ENCODE peak calls at places on chromosomes 5 and 9, in five cellular contexts. J is HepG2, W is WTC11, C is GM12878, F is K562. G is an unnamed sample.

GRCh38 chr9:114288233-114289051 is 34.5 kb upstream of the ORM1 start:
- DNase-seq in J (no peak), W (peak), C (no peak), F (no peak), G (peak)

GRCh38 chr5:140977003-140977402 is 10.7 kb downstream of the PCDHAC2 start:
- DNase-seq in J (no peak), W (no peak), C (no peak), F (no peak), G (no peak)

GRCh38 chr5:150665044-150665443 is 4.0 kb downstream of the MYOZ3 start:
- DNase-seq in J (no peak), W (no peak), C (no peak), F (no peak), G (no peak)

GRCh38 chr5:140208065-140208464 is 33.1 kb downstream of the CYSTM1 start:
- DNase-seq in J (no peak), W (no peak), C (no peak), F (no peak), G (no peak)

GRCh38 chr9:87386490-87386889 is 111.2 kb upstream of the DAPK1 start:
- DNase-seq in J (peak), W (no peak), C (no peak), F (no peak), G (peak)

GRCh38 chr5:116872986-116873385 is 298.4 kb upstream of the SEMA6A start:
- DNase-seq in J (no peak), W (no peak), C (no peak), F (no peak), G (no peak)

GRCh38 chr9:13956107-13956506 is 357.8 kb downstream of the NFIB start:
- DNase-seq in J (no peak), W (no peak), C (no peak), F (no peak), G (no peak)

GRCh38 chr9:135408676-135409254 is 70.8 kb upstream of the PPP1R26 start:
- DNase-seq in J (no peak), W (no peak), C (no peak), F (no peak), G (no peak)

GRCh38 chr5:145944328-145944727 is 8.0 kb downstream of the SH3RF2 start:
- DNase-seq in J (peak), W (no peak), C (no peak), F (no peak), G (no peak)

GRCh38 chr5:160298189-160298588 is 14.2 kb downstream of the CCNJL start:
- DNase-seq in J (no peak), W (no peak), C (no peak), F (no peak), G (no peak)

GRCh38 chr9:106953166-106953565 is 90.2 kb downstream of the ZNF462 start:
- DNase-seq in J (no peak), W (no peak), C (no peak), F (no peak), G (peak)

GRCh38 chr5:17990168-17990567 is 355.9 kb downstream of the TAF11L14 start:
- DNase-seq in J (no peak), W (no peak), C (no peak), F (no peak), G (no peak)

GRCh38 chr9:132181796-132182521 is 20.1 kb downstream of the NTNG2 start:
- DNase-seq in J (no peak), W (no peak), C (no peak), F (no peak), G (no peak)

GRCh38 chr5:151406322-151406947 is 41.0 kb upstream of the SLC36A1 start:
- DNase-seq in J (peak), W (peak), C (no peak), F (peak), G (peak)

GRCh38 chr5:74149395-74149794 is 491.1 kb downstream of the ENC1 start:
- DNase-seq in J (no peak), W (no peak), C (no peak), F (no peak), G (peak)

GRCh38 chr9:99044827-99045226 is 60.1 kb upstream of the TGFBR1 start:
- DNase-seq in J (no peak), W (no peak), C (no peak), F (no peak), G (no peak)

GRCh38 chr5:179696605-179697004 is 2.2 kb upstream of the CANX start:
- DNase-seq in J (no peak), W (no peak), C (no peak), F (no peak), G (no peak)

GRCh38 chr9:136484153-136485048 is 1.6 kb upstream of the SEC16A start:
- DNase-seq in J (peak), W (no peak), C (no peak), F (no peak), G (no peak)

GRCh38 chr5:143775258-143775657 is 36.7 kb upstream of the HMHB1 start:
- DNase-seq in J (no peak), W (no peak), C (no peak), F (no peak), G (no peak)

GRCh38 chr9:126612329-126612812 is 1.4 kb upstream of the LMX1B start:
- DNase-seq in J (no peak), W (no peak), C (no peak), F (no peak), G (no peak)

GRCh38 chr5:68315679-68316271 is 100.2 kb downstream of the PIK3R1 start:
- DNase-seq in J (no peak), W (peak), C (peak), F (no peak), G (no peak)

GRCh38 chr9:70168521-70168920 is 90.3 kb upstream of the SMC5 start:
- DNase-seq in J (no peak), W (no peak), C (no peak), F (no peak), G (no peak)

GRCh38 chr5:101720033-101720432 is 576.1 kb downstream of the SLCO4C1 start:
- DNase-seq in J (no peak), W (no peak), C (no peak), F (no peak), G (no peak)

GRCh38 chr5:57720656-57721055 is 238.0 kb upstream of the ACTBL2 start:
- DNase-seq in J (no peak), W (no peak), C (no peak), F (no peak), G (no peak)
- TF ChIP-seq ESRRA in J (no peak), W (no peak), C (no peak), F (no peak), G (no peak)

GRCh38 chr5:52685621-52686370 is 101.9 kb upstream of the ITGA1 start:
- DNase-seq in J (no peak), W (no peak), C (no peak), F (no peak), G (no peak)
- TF ChIP-seq ESRRA in J (no peak), W (no peak), C (no peak), F (no peak), G (no peak)

DNA sequence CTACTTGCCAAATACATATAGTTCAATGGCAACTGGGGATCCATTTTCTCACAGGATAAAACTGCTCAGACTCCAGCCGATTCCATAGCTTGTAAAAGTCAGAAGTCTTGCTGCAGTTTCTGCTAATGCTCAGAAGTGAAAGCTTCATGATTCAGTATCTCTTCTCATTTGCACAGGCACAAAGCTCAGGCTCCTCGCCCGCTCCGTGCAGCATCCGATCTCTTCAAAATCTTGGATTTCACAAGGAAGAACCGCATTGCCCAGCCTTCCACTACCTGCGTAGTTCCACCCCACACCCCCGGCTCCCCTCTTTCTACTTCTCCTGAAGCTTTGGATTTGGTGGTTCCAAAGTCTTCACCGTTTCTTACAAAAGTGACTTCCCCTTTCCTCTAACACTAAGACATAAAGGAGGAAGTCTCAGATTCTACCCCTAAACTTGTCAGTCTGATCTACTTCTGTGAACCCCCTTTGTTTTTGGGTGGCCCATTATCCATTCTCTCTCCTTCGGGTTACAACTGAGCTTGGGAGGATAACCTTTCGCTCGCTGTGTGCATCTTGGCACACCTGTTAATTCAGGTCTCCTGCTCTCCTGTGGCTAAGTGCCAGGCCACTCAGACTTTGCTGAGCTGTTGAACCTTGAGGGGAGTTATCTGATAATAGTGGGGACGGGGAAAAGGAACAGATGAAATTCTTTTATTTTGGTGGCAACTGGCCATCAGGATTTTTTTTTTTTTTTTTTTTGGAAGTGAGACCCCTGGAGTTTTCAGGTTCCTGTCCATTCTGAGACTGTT is 194.1 kb downstream of the GNA14 start:
- DNase-seq in J (no peak), W (no peak), C (no peak), F (no peak), G (no peak)
- TF ChIP-seq ESRRA in J (no peak), W (no peak), C (no peak), F (no peak), G (no peak)

GRCh38 chr5:71632168-71632567 is 45.0 kb downstream of the MCCC2 start:
- DNase-seq in J (no peak), W (no peak), C (no peak), F (no peak), G (no peak)
- TF ChIP-seq ESRRA in J (no peak), W (no peak), C (no peak), F (no peak), G (no peak)

GRCh38 chr9:21097817-21098216 is 20.1 kb upstream of the IFNB1 start:
- DNase-seq in J (no peak), W (no peak), C (no peak), F (no peak), G (no peak)

GRCh38 chr9:21102311-21102710 is 24.6 kb upstream of the IFNB1 start:
- DNase-seq in J (no peak), W (no peak), C (no peak), F (no peak), G (no peak)

GRCh38 chr9:21096172-21096900 is 18.6 kb upstream of the IFNB1 start:
- DNase-seq in J (no peak), W (no peak), C (peak), F (no peak), G (no peak)

GRCh38 chr9:21095561-21095960 is 17.8 kb upstream of the IFNB1 start:
- DNase-seq in J (no peak), W (no peak), C (no peak), F (no peak), G (no peak)

DNA sequence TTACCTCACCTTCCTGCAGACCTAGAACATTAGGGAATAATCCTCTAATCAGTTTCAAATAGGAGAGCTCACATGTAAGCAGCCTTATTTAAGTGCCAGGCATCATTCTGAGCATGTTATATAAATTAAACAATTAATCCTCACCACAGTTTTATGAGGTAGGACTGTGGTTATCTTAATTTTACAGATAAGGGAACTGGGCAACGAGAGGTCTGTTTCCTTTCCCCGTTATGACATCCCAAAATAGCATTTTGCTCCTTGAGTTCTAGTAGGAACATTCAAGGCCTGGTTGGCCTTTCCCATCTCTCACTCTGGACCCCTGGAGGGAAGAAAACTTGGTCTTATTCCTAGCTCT is 19.1 kb upstream of the IFNB1 start:
- DNase-seq in J (no peak), W (no peak), C (no peak), F (no peak), G (no peak)
- TF ChIP-seq ESRRA in J (no peak), W (no peak), C (no peak), F (no peak), G (no peak)

GRCh38 chr9:31574006-31574750 is 810.3 kb upstream of the ACO1 start:
- DNase-seq in J (no peak), W (no peak), C (no peak), F (no peak), G (no peak)
- TF ChIP-seq ESRRA in J (no peak), W (no peak), C (no peak), F (no peak), G (no peak)